ENCODE peak calls at places on chromosomes 2 and 18, in eight cellular contexts. M is A549, T is BE2C, Q is cardiac fibroblast, J is D721Med, S is Peyer's patch, X is sigmoid colon, P is progenitor cell of endocrine pancreas. O is an unnamed sample.

GRCh38 chr2:113823729-113824595 is 65.9 kb upstream of the ACTR3 start:
- DNase-seq in M (no peak), T (no peak), Q (no peak), J (no peak), S (no peak), X (no peak), P (no peak), O (no peak)

GRCh38 chr18:74278058-74278457 is 13.7 kb downstream of the CYB5A start:
- DNase-seq in M (no peak), T (peak), Q (no peak), J (no peak), S (no peak), X (no peak), P (no peak), O (no peak)

GRCh38 chr18:79507076-79507545 is 111.4 kb downstream of the NFATC1 start:
- DNase-seq in M (no peak), T (peak), Q (peak), J (no peak), S (peak), X (peak), P (no peak), O (peak)

GRCh38 chr18:23283933-23284430 is 148.7 kb downstream of the CABLES1 start:
- DNase-seq in M (peak), T (no peak), Q (peak), J (no peak), S (no peak), X (no peak), P (no peak), O (no peak)

GRCh38 chr2:121085801-121086200 is 199.2 kb downstream of the TFCP2L1 start:
- DNase-seq in M (no peak), T (peak), Q (no peak), J (no peak), S (no peak), X (no peak), P (no peak), O (no peak)

GRCh38 chr2:227188292-227188691 is 23.9 kb downstream of the COL4A3 start:
- DNase-seq in M (peak), T (no peak), Q (peak), J (no peak), S (no peak), X (no peak), P (no peak), O (no peak)

GRCh38 chr2:159961005-159961404 is 101.4 kb downstream of the PLA2R1 start:
- DNase-seq in M (no peak), T (no peak), Q (peak), J (no peak), S (no peak), X (no peak), P (no peak), O (no peak)

GRCh38 chr2:43158259-43158880 is 68.0 kb downstream of the ZFP36L2 start:
- DNase-seq in M (peak), T (no peak), Q (peak), J (no peak), S (peak), X (peak), P (no peak), O (peak)

GRCh38 chr2:223692227-223692947 is 90.2 kb upstream of the SCG2 start:
- DNase-seq in M (peak), T (peak), Q (peak), J (no peak), S (no peak), X (no peak), P (no peak), O (peak)

GRCh38 chr18:59810740-59811520 is 88.9 kb upstream of the PMAIP1 start:
- DNase-seq in M (no peak), T (no peak), Q (peak), J (no peak), S (no peak), X (no peak), P (no peak), O (no peak)

GRCh38 chr2:38260469-38260868 is 116.6 kb downstream of the ATL2 start:
- DNase-seq in M (no peak), T (no peak), Q (no peak), J (no peak), S (no peak), X (no peak), P (no peak), O (no peak)

GRCh38 chr2:23445450-23445868 is 60.5 kb downstream of the KLHL29 start:
- DNase-seq in M (no peak), T (no peak), Q (peak), J (no peak), S (no peak), X (no peak), P (no peak), O (no peak)

GRCh38 chr2:45205985-45206384 is 196.7 kb upstream of the SIX2 start:
- DNase-seq in M (no peak), T (no peak), Q (no peak), J (no peak), S (no peak), X (no peak), P (no peak), O (no peak)

GRCh38 chr2:45212953-45213635 is 203.8 kb upstream of the SIX2 start:
- DNase-seq in M (no peak), T (no peak), Q (no peak), J (no peak), S (no peak), X (no peak), P (no peak), O (no peak)

GRCh38 chr2:45207105-45207504 is 197.9 kb upstream of the SIX2 start:
- DNase-seq in M (no peak), T (no peak), Q (no peak), J (no peak), S (no peak), X (no peak), P (no peak), O (no peak)

GRCh38 chr2:45214550-45214949 is 205.3 kb upstream of the SIX2 start:
- DNase-seq in M (no peak), T (no peak), Q (no peak), J (no peak), S (no peak), X (no peak), P (no peak), O (no peak)

DNA sequence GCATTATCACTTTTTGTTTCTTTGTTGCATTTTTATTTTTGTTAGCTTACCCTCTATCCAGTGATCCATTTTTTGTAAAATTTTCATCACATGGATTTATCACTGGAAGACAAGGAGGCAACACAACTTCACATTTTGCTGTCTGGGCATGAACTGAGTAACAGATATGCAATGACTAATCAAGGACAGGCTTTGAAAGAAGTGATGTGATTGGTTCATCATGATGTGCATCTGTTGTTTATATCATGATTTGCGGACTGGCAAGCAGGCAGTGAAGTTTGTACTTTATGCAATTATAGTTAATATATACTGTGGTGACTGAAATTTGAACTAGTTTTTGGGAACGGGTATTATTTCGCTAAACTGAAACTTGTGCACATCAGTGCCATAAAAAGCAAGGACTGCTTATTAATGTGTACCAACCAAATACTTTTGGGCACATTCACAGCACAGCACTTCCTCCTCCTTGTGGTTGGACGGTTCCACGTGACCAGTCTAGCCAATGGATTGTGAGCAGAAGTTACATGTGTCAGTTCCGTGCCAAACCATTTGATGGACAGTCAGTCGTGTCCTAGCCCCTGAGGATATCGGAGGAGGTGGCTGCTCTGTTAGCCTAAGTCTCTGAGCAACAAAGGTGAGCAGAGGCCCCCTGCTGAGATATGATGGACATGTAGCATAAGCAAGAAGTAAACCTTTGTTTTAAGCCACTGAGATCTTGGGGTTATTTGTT is 201.4 kb upstream of the SIX2 start:
- DNase-seq in M (peak), T (no peak), Q (no peak), J (no peak), S (no peak), X (no peak), P (no peak), O (no peak)
- TF ChIP-seq CTCF in M (no peak), T (no peak), Q (no peak), J (no peak), S (no peak), X (no peak), P (no peak), O (no peak)

GRCh38 chr2:233928594-233929351 is 11.6 kb downstream of the TRPM8 start:
- DNase-seq in M (peak), T (peak), Q (peak), J (no peak), S (no peak), X (no peak), P (no peak), O (no peak)
- TF ChIP-seq CTCF in M (peak), T (peak), Q (peak), J (peak), S (peak), X (no peak), P (peak), O (no peak)

DNA sequence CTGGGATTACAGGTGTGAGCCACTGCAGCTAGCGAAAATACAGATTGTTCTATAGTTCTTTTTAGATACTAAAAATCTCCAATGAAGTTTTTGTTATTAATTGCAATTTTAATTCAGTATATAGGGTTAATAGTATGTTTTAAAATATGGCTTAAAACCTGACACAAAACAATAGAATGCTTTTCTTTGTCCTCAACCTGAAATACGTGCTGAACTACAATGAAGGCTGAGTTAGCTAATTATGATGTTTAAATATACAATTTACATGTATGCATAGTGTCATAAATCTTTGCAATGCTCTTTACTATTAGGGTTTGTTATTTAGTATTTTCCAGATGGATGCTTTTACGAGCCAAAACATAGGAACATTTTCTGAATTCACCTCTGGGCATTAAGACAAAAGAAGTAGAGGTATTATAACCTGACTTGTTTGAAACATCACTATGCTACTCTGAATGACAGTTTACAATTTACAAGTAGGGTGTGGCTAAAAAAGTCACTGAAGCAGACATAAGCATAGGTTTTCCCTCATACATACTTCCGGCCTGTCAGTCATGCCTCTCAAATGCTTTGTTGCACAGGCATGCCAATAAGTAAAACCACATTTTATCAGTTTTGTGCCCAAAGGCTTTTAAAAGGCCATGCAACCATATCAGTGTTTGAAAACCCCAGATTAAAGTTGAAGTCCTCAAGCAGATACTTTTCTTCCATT is 168.3 kb downstream of the OTX1 start:
- DNase-seq in M (no peak), T (no peak), Q (no peak), J (no peak), S (no peak), X (no peak), P (no peak), O (no peak)
- TF ChIP-seq CTCF in M (no peak), T (no peak), Q (no peak), J (no peak), S (no peak), X (no peak), P (no peak), O (no peak)

GRCh38 chr2:60820416-60821132 is 60.8 kb upstream of the REL start:
- DNase-seq in M (no peak), T (no peak), Q (no peak), J (no peak), S (no peak), X (no peak), P (no peak), O (no peak)

GRCh38 chr2:60819936-60820335 is 61.4 kb upstream of the REL start:
- DNase-seq in M (no peak), T (no peak), Q (no peak), J (no peak), S (no peak), X (no peak), P (no peak), O (no peak)

GRCh38 chr2:60819155-60819862 is 62.1 kb upstream of the REL start:
- DNase-seq in M (no peak), T (no peak), Q (no peak), J (no peak), S (no peak), X (no peak), P (no peak), O (no peak)

GRCh38 chr2:60821133-60821469 is 60.3 kb upstream of the REL start:
- DNase-seq in M (no peak), T (no peak), Q (no peak), J (no peak), S (no peak), X (no peak), P (no peak), O (no peak)

GRCh38 chr2:60818272-60818671 is 62.2 kb downstream of the PAPOLG start:
- DNase-seq in M (peak), T (no peak), Q (no peak), J (no peak), S (no peak), X (no peak), P (no peak), O (no peak)
- TF ChIP-seq CTCF in M (peak), T (no peak), Q (peak), J (no peak), S (peak), X (no peak), P (no peak), O (no peak)

GRCh38 chr18:32243358-32243757 is 53.5 kb downstream of the MEP1B start:
- DNase-seq in M (no peak), T (no peak), Q (no peak), J (no peak), S (no peak), X (no peak), P (no peak), O (no peak)

GRCh38 chr18:32237024-32237423 is 47.2 kb downstream of the MEP1B start:
- DNase-seq in M (no peak), T (no peak), Q (no peak), J (no peak), S (no peak), X (no peak), P (no peak), O (no peak)

GRCh38 chr18:32242395-32242794 is 52.6 kb downstream of the MEP1B start:
- DNase-seq in M (no peak), T (no peak), Q (no peak), J (no peak), S (no peak), X (no peak), P (no peak), O (no peak)

DNA sequence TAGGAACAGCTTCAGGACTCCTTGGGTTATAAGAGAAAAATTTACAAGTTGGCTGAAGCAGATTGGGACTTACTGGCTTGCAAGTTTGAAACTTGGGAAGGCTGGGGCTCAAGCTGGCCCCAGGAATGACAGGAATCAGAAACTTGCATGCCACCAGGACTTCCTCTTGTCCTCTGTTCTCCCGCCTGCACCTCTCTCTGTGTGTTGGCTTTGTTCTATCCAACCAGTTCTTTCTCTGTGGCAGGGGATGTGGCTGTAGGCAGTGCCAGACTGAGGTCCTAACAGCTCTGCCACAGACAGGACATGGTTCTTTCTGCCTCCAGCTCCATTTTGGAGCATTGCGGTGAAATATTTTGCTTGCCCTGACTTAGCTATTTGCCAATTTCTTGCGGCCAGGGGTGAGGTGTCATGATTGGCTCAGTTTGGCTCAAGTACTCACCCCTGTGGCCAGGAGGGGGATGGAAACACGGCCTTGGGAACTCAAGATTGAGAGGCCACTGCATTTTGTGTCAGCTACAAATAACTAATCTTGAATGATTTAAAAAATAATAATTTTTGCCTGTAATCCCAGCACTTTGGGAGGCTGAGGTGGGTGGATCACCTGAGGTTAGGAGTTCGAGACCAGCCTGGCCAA is 48.9 kb downstream of the MEP1B start:
- DNase-seq in M (no peak), T (no peak), Q (no peak), J (no peak), S (no peak), X (no peak), P (no peak), O (no peak)
- TF ChIP-seq CTCF in M (no peak), T (no peak), Q (no peak), J (no peak), S (no peak), X (no peak), P (no peak), O (no peak)